ENCODE peak calls at places on chromosomes 3 and 15, in eight cellular contexts. Q is stimulated activated CD4-positive, alpha-beta T cell treated with anti-CD3 and anti-CD28 coated beads, Interleukin-4, amount 100 ng/mL, for 48 hours; C is activated naive CD8-positive, alpha-beta T cell treated with anti-CD3 and anti-CD28 coated beads, Interleukin-2, amount 50 U/mL, for 24 hours; N is mesothelial cell of epicardium; G is Right ventricle myocardium superior; X is epithelial cell of esophagus; T is psoas muscle; W is GM10248. J is an unnamed sample.

GRCh38 chr15:42018306-42019224 is 2.3 kb downstream of the PLA2G4E start:
- DNase-seq in G (peak; percentile 77), T (peak; percentile 77), Q (no peak), W (no peak), N (no peak), C (no peak), X (no peak), J (no peak)

GRCh38 chr15:41832875-41833274 is 5.0 kb downstream of the JMJD7 start:
- DNase-seq in T (no peak), W (no peak), N (no peak), C (no peak), G (no peak), Q (no peak), X (peak; percentile 99), J (no peak)

GRCh38 chr3:11602886-11603285 is 40.8 kb downstream of the VGLL4 start:
- DNase-seq in T (no peak), N (no peak), C (no peak), G (no peak), X (no peak), W (no peak), Q (no peak), J (no peak)

GRCh38 chr15:71634820-71635219 is 175.5 kb upstream of the NR2E3 start:
- DNase-seq in Q (no peak), W (no peak), X (no peak), T (no peak), G (no peak), N (no peak), C (no peak), J (no peak)

GRCh38 chr3:168812234-168812633 is 716.5 kb upstream of the GOLIM4 start:
- DNase-seq in G (no peak), Q (no peak), C (no peak), X (no peak), T (no peak), N (no peak), W (no peak), J (no peak)

GRCh38 chr3:101381809-101382208 is 61.4 kb upstream of the IMPG2 start:
- DNase-seq in G (no peak), N (no peak), W (peak; percentile 15), Q (no peak), T (no peak), C (no peak), X (peak; percentile 52), J (no peak)

GRCh38 chr3:12478326-12478725 is 6.0 kb upstream of the TSEN2 start:
- DNase-seq in C (no peak), Q (no peak), W (no peak), X (no peak), N (no peak), G (no peak), T (no peak), J (no peak)

GRCh38 chr3:122694966-122695365 is 14.3 kb downstream of the PARP14 start:
- DNase-seq in N (no peak), X (no peak), C (no peak), W (peak; percentile 26), Q (no peak), T (no peak), G (no peak), J (no peak)

GRCh38 chr3:53318522-53318921 is 28.8 kb downstream of the DCP1A start:
- DNase-seq in T (no peak), C (no peak), Q (no peak), W (no peak), G (no peak), N (no peak), X (no peak), J (no peak)

GRCh38 chr15:29044506-29044905 is 158.7 kb downstream of the APBA2 start:
- DNase-seq in T (no peak), N (no peak), C (no peak), Q (no peak), W (no peak), X (no peak), G (no peak), J (no peak)

GRCh38 chr3:15797600-15798303 is at the start of gene ANKRD28:
- DNase-seq in X (peak; percentile 76), Q (no peak), C (no peak), T (no peak), N (no peak), G (no peak), W (no peak), J (peak; percentile 76)

GRCh38 chr15:70289191-70289955 is 191.7 kb upstream of the TLE3 start:
- DNase-seq in C (no peak), Q (no peak), N (no peak), X (no peak), G (no peak), T (no peak), W (no peak), J (no peak)

GRCh38 chr3:27043328-27043956 is 325.7 kb downstream of the NEK10 start:
- DNase-seq in W (no peak), C (no peak), Q (no peak), N (no peak), G (no peak), T (no peak), X (no peak), J (no peak)

J was measured in HL-60.